ENCODE peak calls at places on chromosomes 2 and 18, in seven cellular contexts. Y is keratinocyte, I is HTR-8/SVneo, U is mammary epithelial cell, K is left ventricle myocardium inferior, X is NCI-H774, V is psoas muscle. D is an unnamed sample.

GRCh38 chr2:169637620-169638019 is 53.5 kb downstream of the PPIG start:
- DNase-seq in Y (no peak), I (no peak), U (peak; percentile 11), K (no peak), X (no peak), V (no peak), D (no peak)

GRCh38 chr18:31213641-31214040 is 51.0 kb upstream of the DSC1 start:
- DNase-seq in Y (no peak), I (no peak), U (no peak), K (no peak), X (no peak), V (no peak), D (no peak)

GRCh38 chr2:11677146-11678055 is 7.4 kb upstream of the NTSR2 start:
- DNase-seq in Y (no peak), I (no peak), U (no peak), K (peak; percentile 38), X (no peak), V (peak; percentile 44), D (peak; percentile 58)

GRCh38 chr2:82986899-82987298 is 1472.2 kb downstream of the SUCLG1 start:
- DNase-seq in Y (no peak), I (no peak), U (no peak), K (no peak), X (no peak), V (no peak), D (no peak)

GRCh38 chr18:76875390-76876330 is 53.3 kb downstream of the ZNF236 start:
- DNase-seq in Y (peak; percentile 5), I (no peak), U (peak; percentile 20), K (no peak), X (peak; percentile 16), V (peak; percentile 20), D (no peak)

GRCh38 chr2:197309369-197310231 is 980 bp downstream of the ANKRD44 start:
- DNase-seq in Y (no peak), I (no peak), U (no peak), K (peak; percentile 20), X (no peak), V (peak; percentile 27), D (peak; percentile 53)

GRCh38 chr2:23636412-23636811 is 251.4 kb downstream of the KLHL29 start:
- DNase-seq in Y (no peak), I (no peak), U (no peak), K (peak; percentile 45), X (no peak), V (peak; percentile 37), D (peak; percentile 51)

GRCh38 chr2:72927619-72928537 is 10.6 kb downstream of the EMX1 start:
- DNase-seq in Y (no peak), I (no peak), U (no peak), K (no peak), X (no peak), V (no peak), D (no peak)

GRCh38 chr2:160379399-160379798 is 114.2 kb downstream of the RBMS1 start:
- DNase-seq in Y (no peak), I (no peak), U (peak; percentile 40), K (no peak), X (no peak), V (no peak), D (no peak)

GRCh38 chr18:49728542-49728941 is 84.8 kb downstream of the ACAA2 start:
- DNase-seq in Y (no peak), I (peak; percentile 34), U (peak; percentile 57), K (no peak), X (peak; percentile 36), V (peak; percentile 26), D (peak; percentile 51)

GRCh38 chr18:22551536-22552151 is 133.9 kb upstream of the CTAGE1 start:
- DNase-seq in Y (peak; percentile 87), I (peak; percentile 22), U (peak; percentile 99), K (no peak), X (no peak), V (no peak), D (no peak)

GRCh38 chr2:216776076-216776726 is 80.9 kb upstream of the IGFBP5 start:
- DNase-seq in Y (no peak), I (no peak), U (no peak), K (no peak), X (peak; percentile 68), V (no peak), D (no peak)

GRCh38 chr2:40098786-40099470 is 319.9 kb upstream of the THUMPD2 start:
- DNase-seq in Y (no peak), I (no peak), U (no peak), K (no peak), X (no peak), V (no peak), D (no peak)

GRCh38 chr2:20609995-20610357 is 40.9 kb downstream of the HS1BP3 start:
- DNase-seq in Y (no peak), I (no peak), U (no peak), K (no peak), X (no peak), V (no peak), D (no peak)

GRCh38 chr2:205405194-205405593 is 277.1 kb upstream of the NRP2 start:
- DNase-seq in Y (no peak), I (no peak), U (peak; percentile 11), K (no peak), X (no peak), V (no peak), D (no peak)

GRCh38 chr2:32711219-32711618 is 83.4 kb downstream of the TTC27 start:
- DNase-seq in Y (no peak), I (peak; percentile 31), U (peak; percentile 42), K (no peak), X (no peak), V (no peak), D (no peak)

GRCh38 chr2:48144777-48145176 is 238.5 kb upstream of the FBXO11 start:
- DNase-seq in Y (no peak), I (no peak), U (no peak), K (no peak), X (peak; percentile 4), V (no peak), D (no peak)

GRCh38 chr18:48215876-48216638 is 193.1 kb downstream of the ZBTB7C start:
- DNase-seq in Y (no peak), I (no peak), U (no peak), K (no peak), X (no peak), V (no peak), D (no peak)

GRCh38 chr2:185802926-185803325 is 64.3 kb downstream of the FSIP2 start:
- DNase-seq in Y (no peak), I (no peak), U (no peak), K (no peak), X (no peak), V (no peak), D (no peak)

GRCh38 chr2:182587831-182588230 is 128.2 kb upstream of the DNAJC10 start:
- DNase-seq in Y (no peak), I (peak; percentile 48), U (peak; percentile 17), K (no peak), X (no peak), V (no peak), D (no peak)

GRCh38 chr18:34592961-34593382 is 117.1 kb upstream of the DTNA start:
- DNase-seq in Y (no peak), I (no peak), U (peak; percentile 76), K (peak; percentile 53), X (no peak), V (peak; percentile 72), D (peak; percentile 69)

GRCh38 chr18:64803471-64803870 is 654.6 kb upstream of the LINC00305 start:
- DNase-seq in Y (no peak), I (no peak), U (no peak), K (no peak), X (no peak), V (no peak), D (no peak)

GRCh38 chr2:70111752-70112591 is 24.7 kb downstream of the PCBP1 start:
- DNase-seq in Y (no peak), I (no peak), U (no peak), K (no peak), X (no peak), V (no peak), D (no peak)

GRCh38 chr2:237181844-237182243 is 96.2 kb downstream of the COPS8 start:
- DNase-seq in Y (no peak), I (no peak), U (peak; percentile 17), K (no peak), X (no peak), V (no peak), D (no peak)

GRCh38 chr18:71849407-71849806 is 694.7 kb downstream of the CBLN2 start:
- DNase-seq in Y (no peak), I (no peak), U (no peak), K (no peak), X (no peak), V (no peak), D (no peak)

GRCh38 chr18:76979906-76980305 is 152.7 kb downstream of the MBP start:
- DNase-seq in Y (no peak), I (no peak), U (no peak), K (no peak), X (no peak), V (no peak), D (no peak)

GRCh38 chr2:3641841-3642421 is 16.1 kb upstream of the ALLC start:
- DNase-seq in Y (no peak), I (no peak), U (no peak), K (no peak), X (no peak), V (no peak), D (no peak)

GRCh38 chr2:124025896-124026295 is 809 bp downstream of the CNTNAP5 start:
- DNase-seq in Y (no peak), I (no peak), U (no peak), K (no peak), X (no peak), V (no peak), D (no peak)

GRCh38 chr2:1010373-1011017 is 59.8 kb downstream of the SNTG2 start:
- DNase-seq in Y (no peak), I (no peak), U (no peak), K (no peak), X (no peak), V (no peak), D (no peak)

GRCh38 chr2:185813707-185814106 is 75.1 kb downstream of the FSIP2 start:
- DNase-seq in Y (no peak), I (no peak), U (no peak), K (no peak), X (no peak), V (no peak), D (no peak)

GRCh38 chr2:48209214-48209885 is 303.1 kb upstream of the FBXO11 start:
- DNase-seq in Y (no peak), I (peak; percentile 12), U (peak; percentile 52), K (no peak), X (no peak), V (no peak), D (no peak)

GRCh38 chr2:65374999-65375398 is 57.4 kb downstream of the SPRED2 start:
- DNase-seq in Y (no peak), I (no peak), U (no peak), K (no peak), X (no peak), V (no peak), D (no peak)

GRCh38 chr2:186770332-186770946 is 76.6 kb downstream of the FAM171B start:
- DNase-seq in Y (no peak), I (no peak), U (no peak), K (no peak), X (no peak), V (no peak), D (no peak)

GRCh38 chr18:24586662-24587360 is 126.4 kb downstream of the HRH4 start:
- DNase-seq in Y (no peak), I (no peak), U (peak; percentile 62), K (no peak), X (no peak), V (no peak), D (no peak)

GRCh38 chr18:55587341-55588000 is 521 bp downstream of the TCF4 start:
- DNase-seq in Y (no peak), I (no peak), U (peak; percentile 12), K (peak; percentile 29), X (peak; percentile 35), V (peak; percentile 35), D (no peak)

D was measured in left ventricle myocardium superior.